ENCODE peak calls at places on chromosome 12, in four cellular contexts. A is NCI-H2171 treated with DMSO at 0.1 percent for 48 hours; V is CD4-positive, alpha-beta T cell; W is HCT116. R is an unnamed sample.
A peak's percentile ranks its signal among the peaks of the same experiment; 100 is the strongest.

GRCh38 chr12:67833602-67834001 is 155.6 kb upstream of the IFNG-AS1 start:
- DNase-seq in A (no peak), V (no peak), W (no peak), R (no peak)

GRCh38 chr12:116717466-116718457 is 20.1 kb downstream of the SPRING1 start:
- DNase-seq in A (no peak), V (no peak), W (no peak), R (no peak)

GRCh38 chr12:111842556-111843396 is 748 bp downstream of the MAPKAPK5 start:
- DNase-seq in A (no peak), V (no peak), W (no peak), R (no peak)

GRCh38 chr12:90514325-90514724 is 440.7 kb downstream of the CCER1 start:
- DNase-seq in A (peak; percentile 43), V (no peak), W (no peak), R (no peak)

GRCh38 chr12:51865757-51866270 is 17.3 kb upstream of the FIGNL2 start:
- DNase-seq in A (no peak), V (no peak), W (no peak), R (no peak)

GRCh38 chr12:121926874-121927706 is 8.7 kb downstream of the CFAP251 start:
- DNase-seq in A (no peak), V (no peak), W (no peak), R (peak; percentile 30)

GRCh38 chr12:32896438-32897275 is at the start of gene PKP2:
- DNase-seq in A (peak; percentile 84), V (peak; percentile 7), W (peak; percentile 62), R (peak; percentile 16)

GRCh38 chr12:13204428-13204827 is 7.9 kb downstream of the EMP1 start:
- DNase-seq in A (no peak), V (no peak), W (no peak), R (no peak)

GRCh38 chr12:49902399-49903350 is 1.0 kb downstream of the FAIM2 start:
- DNase-seq in A (no peak), V (no peak), W (no peak), R (no peak)

GRCh38 chr12:13073191-13073590 is 29.0 kb downstream of the FAM234B start:
- DNase-seq in A (no peak), V (no peak), W (no peak), R (no peak)

GRCh38 chr12:127496255-127496654 is 770.7 kb upstream of the TMEM132C start:
- DNase-seq in A (no peak), V (no peak), W (no peak), R (no peak)

GRCh38 chr12:55336002-55336401 is 5.5 kb downstream of the OR6C3 start:
- DNase-seq in A (no peak), V (no peak), W (no peak), R (no peak)

GRCh38 chr12:29611906-29612305 is 114.4 kb upstream of the OVCH1 start:
- DNase-seq in A (peak; percentile 26), V (no peak), W (no peak), R (no peak)

GRCh38 chr12:8785499-8785898 is 36.9 kb upstream of the A2ML1 start:
- DNase-seq in A (no peak), V (no peak), W (no peak), R (no peak)

GRCh38 chr12:5171701-5172100 is 128.0 kb downstream of the KCNA5 start:
- DNase-seq in A (peak; percentile 3), V (no peak), W (peak; percentile 23), R (no peak)

GRCh38 chr12:31714406-31715271 is 14.2 kb downstream of the AMN1 start:
- DNase-seq in A (no peak), V (no peak), W (no peak), R (no peak)

GRCh38 chr12:109981311-109981710 is 14.9 kb downstream of the GIT2 start:
- DNase-seq in A (no peak), V (peak; percentile 22), W (no peak), R (no peak)

GRCh38 chr12:57242691-57243454 is 8.1 kb downstream of the STAC3 start:
- DNase-seq in A (peak; percentile 96), V (peak; percentile 54), W (peak; percentile 56), R (peak; percentile 76)

GRCh38 chr12:29168000-29168399 is 18.9 kb downstream of the FAR2 start:
- DNase-seq in A (peak; percentile 31), V (no peak), W (no peak), R (no peak)

GRCh38 chr12:28622416-28622815 is 432.2 kb downstream of the CCDC91 start:
- DNase-seq in A (no peak), V (no peak), W (no peak), R (no peak)

GRCh38 chr12:55002355-55002754 is 17.4 kb upstream of the NEUROD4 start:
- DNase-seq in A (no peak), V (no peak), W (no peak), R (no peak)

GRCh38 chr12:131553409-131553808 is 157.5 kb upstream of the SFSWAP start:
- DNase-seq in A (no peak), V (no peak), W (no peak), R (no peak)

GRCh38 chr12:116418551-116418950 is 140.6 kb upstream of the MAP1LC3B2 start:
- DNase-seq in A (no peak), V (no peak), W (no peak), R (no peak)

GRCh38 chr12:91367234-91367849 is 184.7 kb upstream of the DCN start:
- DNase-seq in A (peak; percentile 49), V (no peak), W (peak; percentile 13), R (no peak)

GRCh38 chr12:43434614-43435013 is 117.4 kb downstream of the ADAMTS20 start:
- DNase-seq in A (no peak), V (no peak), W (no peak), R (no peak)

GRCh38 chr12:63826002-63826585 is 18.4 kb upstream of the SRGAP1 start:
- DNase-seq in A (peak; percentile 63), V (no peak), W (peak; percentile 66), R (no peak)

GRCh38 chr12:5710260-5710878 is 234.7 kb downstream of the ANO2 start:
- DNase-seq in A (no peak), V (no peak), W (no peak), R (no peak)

GRCh38 chr12:123713398-123714301 is 1.5 kb downstream of the ATP6V0A2 start:
- DNase-seq in A (no peak), V (no peak), W (no peak), R (no peak)

GRCh38 chr12:122139266-122139665 is 34.8 kb downstream of the IL31 start:
- DNase-seq in A (no peak), V (no peak), W (no peak), R (no peak)

GRCh38 chr12:28242888-28243633 is 52.8 kb downstream of the CCDC91 start:
- DNase-seq in A (no peak), V (no peak), W (no peak), R (no peak)

GRCh38 chr12:106997916-106998315 is 11.0 kb upstream of the MTERF2 start:
- DNase-seq in A (no peak), V (no peak), W (no peak), R (no peak)

GRCh38 chr12:62943779-62944395 is 8.9 kb upstream of the PPM1H start:
- DNase-seq in A (no peak), V (no peak), W (no peak), R (no peak)

GRCh38 chr12:109277899-109278762 is 31.0 kb downstream of the FOXN4 start:
- DNase-seq in A (peak; percentile 79), V (no peak), W (no peak), R (no peak)

GRCh38 chr12:21538259-21538658 is 12.2 kb downstream of the SPX start:
- DNase-seq in A (no peak), V (no peak), W (no peak), R (no peak)

R was measured in activated B cell treated with CpG ODN at 0.5 μM for 24 hours.